ENCODE peak calls at places on chromosomes 7 and 10, in five cellular contexts. One of them, this sample, is unnamed.

GRCh38 chr10:43254199-43254730 is 12.6 kb downstream of the RASGEF1A start:
- ATAC-seq in activated naive CD4-positive, alpha-beta T cell treated with anti-CD3 and anti-CD28 coated beads, Interleukin-2, amount 50 U/mL, for 72 hours: peak; percentile 25
- ATAC-seq in lower lobe of right lung: no peak
- ATAC-seq in heart left ventricle: no peak
- ATAC-seq in left lung: no peak
- ATAC-seq in this sample: no peak

GRCh38 chr10:29757551-29758297 is 123.0 kb upstream of the SVIL start:
- ATAC-seq in lower lobe of right lung: no peak
- ATAC-seq in activated naive CD4-positive, alpha-beta T cell treated with anti-CD3 and anti-CD28 coated beads, Interleukin-2, amount 50 U/mL, for 72 hours: peak; percentile 87
- ATAC-seq in left lung: no peak
- ATAC-seq in heart left ventricle: no peak
- ATAC-seq in this sample: no peak

GRCh38 chr10:72702868-72703581 is 11.1 kb downstream of the MCU start:
- ATAC-seq in heart left ventricle: peak; percentile 49
- ATAC-seq in lower lobe of right lung: no peak
- ATAC-seq in left lung: peak; percentile 61
- ATAC-seq in activated naive CD4-positive, alpha-beta T cell treated with anti-CD3 and anti-CD28 coated beads, Interleukin-2, amount 50 U/mL, for 72 hours: peak; percentile 96
- ATAC-seq in this sample: peak; percentile 53

GRCh38 chr7:98125758-98126157 is 19.1 kb downstream of the LMTK2 start:
- ATAC-seq in heart left ventricle: no peak
- ATAC-seq in activated naive CD4-positive, alpha-beta T cell treated with anti-CD3 and anti-CD28 coated beads, Interleukin-2, amount 50 U/mL, for 72 hours: no peak
- ATAC-seq in lower lobe of right lung: peak; percentile 60
- ATAC-seq in left lung: no peak
- ATAC-seq in this sample: no peak

GRCh38 chr10:114110174-114110972 is 63.6 kb downstream of the CCDC186 start:
- ATAC-seq in lower lobe of right lung: no peak
- ATAC-seq in left lung: peak; percentile 37
- ATAC-seq in activated naive CD4-positive, alpha-beta T cell treated with anti-CD3 and anti-CD28 coated beads, Interleukin-2, amount 50 U/mL, for 72 hours: no peak
- ATAC-seq in heart left ventricle: no peak
- ATAC-seq in this sample: no peak

GRCh38 chr7:117061751-117062150 is 108.5 kb downstream of the ST7 start:
- ATAC-seq in left lung: no peak
- ATAC-seq in activated naive CD4-positive, alpha-beta T cell treated with anti-CD3 and anti-CD28 coated beads, Interleukin-2, amount 50 U/mL, for 72 hours: no peak
- ATAC-seq in heart left ventricle: no peak
- ATAC-seq in lower lobe of right lung: no peak
- ATAC-seq in this sample: no peak

GRCh38 chr7:5354460-5355279 is 69.0 kb downstream of the TNRC18 start:
- ATAC-seq in activated naive CD4-positive, alpha-beta T cell treated with anti-CD3 and anti-CD28 coated beads, Interleukin-2, amount 50 U/mL, for 72 hours: peak; percentile 74
- ATAC-seq in left lung: peak; percentile 14
- ATAC-seq in lower lobe of right lung: peak; percentile 28
- ATAC-seq in heart left ventricle: peak; percentile 90
- ATAC-seq in this sample: no peak

GRCh38 chr10:11397980-11398580 is 213.4 kb downstream of the USP6NL start:
- ATAC-seq in lower lobe of right lung: peak; percentile 32
- ATAC-seq in activated naive CD4-positive, alpha-beta T cell treated with anti-CD3 and anti-CD28 coated beads, Interleukin-2, amount 50 U/mL, for 72 hours: no peak
- ATAC-seq in left lung: peak; percentile 39
- ATAC-seq in heart left ventricle: peak; percentile 86
- ATAC-seq in this sample: peak; percentile 43

GRCh38 chr7:55065511-55066229 is 46.9 kb downstream of the EGFR start:
- ATAC-seq in activated naive CD4-positive, alpha-beta T cell treated with anti-CD3 and anti-CD28 coated beads, Interleukin-2, amount 50 U/mL, for 72 hours: no peak
- ATAC-seq in lower lobe of right lung: peak; percentile 74
- ATAC-seq in heart left ventricle: peak; percentile 59
- ATAC-seq in left lung: peak; percentile 84
- ATAC-seq in this sample: no peak

GRCh38 chr10:85600026-85600743 is 766.4 kb downstream of the GRID1 start:
- ATAC-seq in lower lobe of right lung: no peak
- ATAC-seq in left lung: no peak
- ATAC-seq in activated naive CD4-positive, alpha-beta T cell treated with anti-CD3 and anti-CD28 coated beads, Interleukin-2, amount 50 U/mL, for 72 hours: no peak
- ATAC-seq in heart left ventricle: no peak
- ATAC-seq in this sample: no peak

GRCh38 chr10:60351191-60351853 is 38.4 kb downstream of the ANK3 start:
- ATAC-seq in heart left ventricle: no peak
- ATAC-seq in activated naive CD4-positive, alpha-beta T cell treated with anti-CD3 and anti-CD28 coated beads, Interleukin-2, amount 50 U/mL, for 72 hours: no peak
- ATAC-seq in left lung: no peak
- ATAC-seq in lower lobe of right lung: no peak
- ATAC-seq in this sample: peak; percentile 97

GRCh38 chr7:148515728-148516715 is 74.5 kb upstream of the C7orf33 start:
- ATAC-seq in left lung: no peak
- ATAC-seq in heart left ventricle: no peak
- ATAC-seq in lower lobe of right lung: no peak
- ATAC-seq in activated naive CD4-positive, alpha-beta T cell treated with anti-CD3 and anti-CD28 coated beads, Interleukin-2, amount 50 U/mL, for 72 hours: no peak
- ATAC-seq in this sample: no peak

GRCh38 chr10:95758351-95759025 is 2.5 kb downstream of the ENTPD1 start:
- ATAC-seq in activated naive CD4-positive, alpha-beta T cell treated with anti-CD3 and anti-CD28 coated beads, Interleukin-2, amount 50 U/mL, for 72 hours: peak; percentile 89
- ATAC-seq in left lung: no peak
- ATAC-seq in heart left ventricle: no peak
- ATAC-seq in lower lobe of right lung: peak; percentile 10
- ATAC-seq in this sample: peak; percentile 71

GRCh38 chr10:78812571-78813318 is 256.0 kb upstream of the ZMIZ1 start:
- ATAC-seq in left lung: no peak
- ATAC-seq in heart left ventricle: no peak
- ATAC-seq in lower lobe of right lung: no peak
- ATAC-seq in activated naive CD4-positive, alpha-beta T cell treated with anti-CD3 and anti-CD28 coated beads, Interleukin-2, amount 50 U/mL, for 72 hours: no peak
- ATAC-seq in this sample: no peak

GRCh38 chr10:93189959-93190358 is 116.3 kb downstream of the CYP26A1 start:
- ATAC-seq in left lung: no peak
- ATAC-seq in heart left ventricle: no peak
- ATAC-seq in activated naive CD4-positive, alpha-beta T cell treated with anti-CD3 and anti-CD28 coated beads, Interleukin-2, amount 50 U/mL, for 72 hours: no peak
- ATAC-seq in lower lobe of right lung: no peak
- ATAC-seq in this sample: no peak

GRCh38 chr7:108063520-108063933 is 60.6 kb upstream of the LAMB1 start:
- ATAC-seq in heart left ventricle: no peak
- ATAC-seq in lower lobe of right lung: peak; percentile 21
- ATAC-seq in activated naive CD4-positive, alpha-beta T cell treated with anti-CD3 and anti-CD28 coated beads, Interleukin-2, amount 50 U/mL, for 72 hours: no peak
- ATAC-seq in left lung: peak; percentile 34
- ATAC-seq in this sample: peak; percentile 54

GRCh38 chr7:100791881-100792666 is 35.2 kb downstream of the EPHB4 start:
- ATAC-seq in heart left ventricle: peak; percentile 16
- ATAC-seq in left lung: no peak
- ATAC-seq in activated naive CD4-positive, alpha-beta T cell treated with anti-CD3 and anti-CD28 coated beads, Interleukin-2, amount 50 U/mL, for 72 hours: no peak
- ATAC-seq in lower lobe of right lung: peak; percentile 27
- ATAC-seq in this sample: no peak

GRCh38 chr10:114538544-114538906 is 119.5 kb downstream of the ABLIM1 start:
- ATAC-seq in activated naive CD4-positive, alpha-beta T cell treated with anti-CD3 and anti-CD28 coated beads, Interleukin-2, amount 50 U/mL, for 72 hours: peak; percentile 24
- ATAC-seq in left lung: no peak
- ATAC-seq in heart left ventricle: peak; percentile 3
- ATAC-seq in lower lobe of right lung: peak; percentile 16
- ATAC-seq in this sample: peak; percentile 61

GRCh38 chr7:137592232-137592896 is 248.8 kb upstream of the PTN start:
- ATAC-seq in lower lobe of right lung: peak; percentile 65
- ATAC-seq in left lung: peak; percentile 97
- ATAC-seq in heart left ventricle: peak; percentile 82
- ATAC-seq in activated naive CD4-positive, alpha-beta T cell treated with anti-CD3 and anti-CD28 coated beads, Interleukin-2, amount 50 U/mL, for 72 hours: no peak
- ATAC-seq in this sample: no peak

GRCh38 chr7:28458732-28459131 is 46.4 kb downstream of the CREB5 start:
- ATAC-seq in left lung: no peak
- ATAC-seq in heart left ventricle: peak; percentile 72
- ATAC-seq in activated naive CD4-positive, alpha-beta T cell treated with anti-CD3 and anti-CD28 coated beads, Interleukin-2, amount 50 U/mL, for 72 hours: no peak
- ATAC-seq in lower lobe of right lung: no peak
- ATAC-seq in this sample: peak; percentile 43

GRCh38 chr10:44891721-44892120 is 19.4 kb upstream of the TMEM72 start:
- ATAC-seq in activated naive CD4-positive, alpha-beta T cell treated with anti-CD3 and anti-CD28 coated beads, Interleukin-2, amount 50 U/mL, for 72 hours: no peak
- ATAC-seq in heart left ventricle: no peak
- ATAC-seq in left lung: no peak
- ATAC-seq in lower lobe of right lung: no peak
- ATAC-seq in this sample: no peak

GRCh38 chr10:8375137-8375536 is 320.6 kb downstream of the GATA3 start:
- ATAC-seq in heart left ventricle: no peak
- ATAC-seq in activated naive CD4-positive, alpha-beta T cell treated with anti-CD3 and anti-CD28 coated beads, Interleukin-2, amount 50 U/mL, for 72 hours: peak; percentile 71
- ATAC-seq in left lung: no peak
- ATAC-seq in lower lobe of right lung: no peak
- ATAC-seq in this sample: no peak

GRCh38 chr7:156000601-156001396 is 188.5 kb upstream of the SHH start:
- ATAC-seq in left lung: no peak
- ATAC-seq in lower lobe of right lung: no peak
- ATAC-seq in activated naive CD4-positive, alpha-beta T cell treated with anti-CD3 and anti-CD28 coated beads, Interleukin-2, amount 50 U/mL, for 72 hours: no peak
- ATAC-seq in heart left ventricle: no peak
- ATAC-seq in this sample: no peak

GRCh38 chr7:102122026-102122425 is 164.6 kb upstream of the SH2B2 start:
- ATAC-seq in activated naive CD4-positive, alpha-beta T cell treated with anti-CD3 and anti-CD28 coated beads, Interleukin-2, amount 50 U/mL, for 72 hours: no peak
- ATAC-seq in heart left ventricle: no peak
- ATAC-seq in lower lobe of right lung: no peak
- ATAC-seq in left lung: no peak
- ATAC-seq in this sample: peak; percentile 35

GRCh38 chr7:8133188-8133848 is 128.6 kb downstream of the ICA1 start:
- ATAC-seq in activated naive CD4-positive, alpha-beta T cell treated with anti-CD3 and anti-CD28 coated beads, Interleukin-2, amount 50 U/mL, for 72 hours: no peak
- ATAC-seq in heart left ventricle: no peak
- ATAC-seq in lower lobe of right lung: no peak
- ATAC-seq in left lung: no peak
- ATAC-seq in this sample: no peak

GRCh38 chr10:34339816-34340553 is 475.1 kb downstream of the PARD3 start:
- ATAC-seq in left lung: no peak
- ATAC-seq in activated naive CD4-positive, alpha-beta T cell treated with anti-CD3 and anti-CD28 coated beads, Interleukin-2, amount 50 U/mL, for 72 hours: no peak
- ATAC-seq in lower lobe of right lung: no peak
- ATAC-seq in heart left ventricle: no peak
- ATAC-seq in this sample: no peak

GRCh38 chr10:34213805-34214197 is 601.3 kb downstream of the PARD3 start:
- ATAC-seq in activated naive CD4-positive, alpha-beta T cell treated with anti-CD3 and anti-CD28 coated beads, Interleukin-2, amount 50 U/mL, for 72 hours: no peak
- ATAC-seq in lower lobe of right lung: no peak
- ATAC-seq in heart left ventricle: no peak
- ATAC-seq in left lung: no peak
- ATAC-seq in this sample: no peak

GRCh38 chr10:110326351-110327032 is 21.8 kb upstream of the SMNDC1 start:
- ATAC-seq in left lung: peak; percentile 22
- ATAC-seq in activated naive CD4-positive, alpha-beta T cell treated with anti-CD3 and anti-CD28 coated beads, Interleukin-2, amount 50 U/mL, for 72 hours: peak; percentile 54
- ATAC-seq in heart left ventricle: no peak
- ATAC-seq in lower lobe of right lung: no peak
- ATAC-seq in this sample: no peak

GRCh38 chr10:85927952-85928677 is 438.5 kb downstream of the GRID1 start:
- ATAC-seq in left lung: no peak
- ATAC-seq in activated naive CD4-positive, alpha-beta T cell treated with anti-CD3 and anti-CD28 coated beads, Interleukin-2, amount 50 U/mL, for 72 hours: no peak
- ATAC-seq in heart left ventricle: peak; percentile 48
- ATAC-seq in lower lobe of right lung: no peak
- ATAC-seq in this sample: no peak

GRCh38 chr7:5469375-5470166 is 45.9 kb upstream of the TNRC18 start:
- ATAC-seq in left lung: peak; percentile 11
- ATAC-seq in activated naive CD4-positive, alpha-beta T cell treated with anti-CD3 and anti-CD28 coated beads, Interleukin-2, amount 50 U/mL, for 72 hours: no peak
- ATAC-seq in heart left ventricle: peak; percentile 10
- ATAC-seq in lower lobe of right lung: peak; percentile 23
- ATAC-seq in this sample: no peak

GRCh38 chr7:155733582-155734444 is 78.5 kb downstream of the SHH start:
- ATAC-seq in activated naive CD4-positive, alpha-beta T cell treated with anti-CD3 and anti-CD28 coated beads, Interleukin-2, amount 50 U/mL, for 72 hours: peak; percentile 87
- ATAC-seq in lower lobe of right lung: no peak
- ATAC-seq in left lung: no peak
- ATAC-seq in heart left ventricle: peak; percentile 68
- ATAC-seq in this sample: no peak

GRCh38 chr7:78043159-78043558 is 244.6 kb downstream of the PHTF2 start:
- ATAC-seq in left lung: no peak
- ATAC-seq in activated naive CD4-positive, alpha-beta T cell treated with anti-CD3 and anti-CD28 coated beads, Interleukin-2, amount 50 U/mL, for 72 hours: no peak
- ATAC-seq in heart left ventricle: no peak
- ATAC-seq in lower lobe of right lung: no peak
- ATAC-seq in this sample: no peak

GRCh38 chr10:30058570-30059132 is 735 bp downstream of the JCAD start:
- ATAC-seq in left lung: peak; percentile 33
- ATAC-seq in heart left ventricle: peak; percentile 37
- ATAC-seq in activated naive CD4-positive, alpha-beta T cell treated with anti-CD3 and anti-CD28 coated beads, Interleukin-2, amount 50 U/mL, for 72 hours: no peak
- ATAC-seq in lower lobe of right lung: peak; percentile 57
- ATAC-seq in this sample: peak; percentile 11